ENCODE peak calls at places on chromosomes 3 and 15, in seven cellular contexts. U, Y, K, O, M, E and S are unnamed samples.

GRCh38 chr15:47384316-47384715 is 333.0 kb upstream of the SEMA6D start:
- DNase-seq in K (no peak), O (no peak), Y (no peak), U (no peak), M (no peak), E (no peak), S (no peak)

GRCh38 chr3:160314949-160315348 is 84.1 kb downstream of the IFT80 start:
- DNase-seq in Y (no peak), E (no peak), K (no peak), U (no peak), M (no peak), O (no peak), S (no peak)

GRCh38 chr3:194313642-194314430 is 37.3 kb downstream of the CPN2 start:
- DNase-seq in U (no peak), Y (no peak), M (peak; percentile 90), E (peak; percentile 94), K (no peak), O (no peak), S (peak; percentile 39)

GRCh38 chr3:58463181-58463941 is 28.5 kb upstream of the KCTD6 start:
- DNase-seq in O (no peak), U (peak; percentile 63), E (peak; percentile 82), M (peak; percentile 86), K (peak; percentile 70), Y (peak; percentile 74), S (peak; percentile 78)

GRCh38 chr15:81480645-81481053 is 106.6 kb upstream of the TMC3 start:
- DNase-seq in O (no peak), M (no peak), Y (peak; percentile 46), E (no peak), U (peak; percentile 56), K (peak; percentile 31), S (no peak)

GRCh38 chr3:114411811-114412803 is 118.3 kb downstream of the TIGIT start:
- DNase-seq in U (no peak), Y (no peak), O (no peak), E (no peak), M (no peak), K (peak; percentile 47), S (no peak)

GRCh38 chr15:39251413-39252197 is 329.3 kb upstream of the THBS1 start:
- DNase-seq in U (no peak), K (no peak), Y (no peak), O (no peak), M (no peak), E (no peak), S (no peak)

GRCh38 chr15:31487811-31488436 is 161.3 kb downstream of the KLF13 start:
- DNase-seq in O (no peak), U (no peak), M (no peak), E (no peak), K (no peak), Y (no peak), S (no peak)

GRCh38 chr3:80357761-80358160 is 590.0 kb upstream of the ROBO1 start:
- DNase-seq in Y (no peak), E (no peak), M (no peak), K (no peak), O (no peak), U (no peak), S (no peak)

GRCh38 chr3:165984589-165984988 is 147.4 kb upstream of the BCHE start:
- DNase-seq in M (no peak), U (no peak), O (no peak), K (no peak), E (no peak), Y (no peak), S (no peak)

GRCh38 chr3:184711366-184712247 is at the start of gene MAGEF1:
- DNase-seq in Y (peak; percentile 89), U (peak; percentile 65), K (peak; percentile 79), E (peak; percentile 88), M (no peak), O (peak; percentile 95), S (peak; percentile 85)

GRCh38 chr15:87326274-87326673 is 930.3 kb downstream of the NTRK3 start:
- DNase-seq in M (no peak), U (no peak), K (no peak), Y (no peak), O (no peak), E (no peak), S (no peak)

GRCh38 chr15:66042624-66043023 is 173.3 kb downstream of the RAB11A start:
- DNase-seq in M (no peak), E (no peak), O (no peak), Y (no peak), U (peak; percentile 47), K (no peak), S (no peak)

GRCh38 chr15:56428821-56429458 is 36.0 kb downstream of the MNS1 start:
- DNase-seq in M (no peak), O (no peak), Y (no peak), E (no peak), U (no peak), K (peak; percentile 32), S (no peak)

GRCh38 chr3:149494759-149495580 is 20.5 kb downstream of the TM4SF4 start:
- DNase-seq in E (no peak), M (no peak), Y (no peak), K (no peak), U (no peak), O (no peak), S (no peak)

GRCh38 chr15:29685156-29686078 is 136.9 kb downstream of the TJP1 start:
- DNase-seq in O (peak; percentile 56), M (no peak), U (no peak), E (no peak), K (no peak), Y (no peak), S (no peak)

GRCh38 chr15:40618023-40618422 is 24.0 kb downstream of the KNL1 start:
- DNase-seq in U (no peak), O (no peak), E (no peak), K (no peak), Y (peak; percentile 9), M (no peak), S (no peak)

GRCh38 chr3:126081618-126082333 is 2.1 kb downstream of the SLC41A3 start:
- DNase-seq in Y (no peak), U (no peak), E (no peak), K (peak; percentile 29), M (no peak), O (peak; percentile 69), S (no peak)
- TF ChIP-seq CTCF in Y (no peak), U (no peak), E (no peak), K (peak; percentile 28), M (no peak), O (no peak), S (peak; percentile 25)

GRCh38 chr3:119702530-119703527 is at the start of gene CFAP91:
- DNase-seq in E (peak; percentile 99), U (peak; percentile 96), M (peak; percentile 98), O (peak; percentile 99), K (no peak), Y (no peak), S (peak; percentile 98)
- TF ChIP-seq POLR2AphosphoS5 in E (peak; percentile 74), U (peak; percentile 75), M (no peak), O (no peak), K (no peak), Y (no peak), S (no peak)

GRCh38 chr3:50298836-50299637 is at the start of the genes HYAL3 and NAA80:
- DNase-seq in Y (peak; percentile 100), U (peak; percentile 100), M (peak; percentile 100), O (peak; percentile 98), E (peak; percentile 100), K (no peak), S (peak; percentile 100)
- TF ChIP-seq CTCF in Y (no peak), U (no peak), M (peak; percentile 43), O (peak; percentile 74), E (peak; percentile 34), K (peak; percentile 54), S (peak; percentile 27)

GRCh38 chr3:53149699-53150098 is 11.3 kb upstream of the PRKCD start:
- DNase-seq in E (no peak), M (no peak), U (no peak), K (no peak), Y (no peak), O (no peak), S (no peak)
- TF ChIP-seq POLR2AphosphoS5 in E (no peak), M (no peak), U (no peak), K (no peak), Y (no peak), O (no peak), S (no peak)

DNA sequence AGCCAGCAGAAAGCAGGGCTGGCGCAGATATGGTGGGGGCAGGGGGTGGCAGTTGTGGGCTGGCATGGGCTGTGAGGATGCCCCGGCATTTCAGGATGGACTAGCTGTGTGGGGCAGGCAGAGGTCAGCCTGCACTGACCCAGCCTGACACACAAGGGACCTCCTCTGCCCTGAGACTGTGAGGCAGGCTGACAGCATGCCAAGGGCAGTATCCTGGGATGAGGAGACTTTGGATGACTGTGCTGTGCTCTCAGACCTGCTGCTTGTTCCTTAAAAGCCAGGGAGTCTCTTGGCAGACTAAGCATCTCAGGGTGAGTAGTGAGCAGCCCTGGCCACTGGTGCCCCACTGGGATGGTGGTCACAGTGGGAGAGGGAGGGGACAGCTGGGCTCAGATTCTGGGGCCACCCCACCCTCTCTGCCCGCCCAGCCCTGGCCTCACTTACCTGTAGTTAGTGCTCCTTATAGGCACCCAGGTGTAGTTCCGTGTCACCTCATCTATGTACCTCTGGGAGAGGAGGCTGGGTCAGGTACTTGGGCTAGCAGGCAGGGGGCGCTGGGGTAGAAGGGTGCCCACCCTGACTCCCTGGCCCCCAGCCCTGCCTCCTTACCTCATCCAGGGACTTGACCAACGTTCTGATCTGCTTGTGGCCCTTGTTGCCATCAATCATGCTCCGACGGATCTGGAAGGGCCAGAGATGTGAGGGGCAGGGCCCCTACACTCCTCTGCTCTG is 16.0 kb upstream of the TMEM115 start:
- DNase-seq in O (peak; percentile 56), E (no peak), K (no peak), Y (no peak), M (no peak), U (no peak), S (no peak)
- TF ChIP-seq CTCF in O (no peak), E (no peak), K (peak; percentile 46), Y (no peak), M (no peak), U (no peak), S (no peak)

GRCh38 chr3:71048948-71049347 is 534.6 kb downstream of the FOXP1 start:
- DNase-seq in O (no peak), E (no peak), K (peak; percentile 88), Y (no peak), M (no peak), U (peak; percentile 77), S (peak; percentile 69)

GRCh38 chr3:71047616-71048531 is 535.7 kb downstream of the FOXP1 start:
- DNase-seq in E (no peak), O (no peak), U (no peak), Y (no peak), K (no peak), M (no peak), S (no peak)

GRCh38 chr3:71045212-71045916 is 538.2 kb downstream of the FOXP1 start:
- DNase-seq in M (no peak), E (no peak), O (no peak), U (no peak), K (no peak), Y (no peak), S (no peak)

GRCh38 chr3:71046791-71047190 is 536.7 kb downstream of the FOXP1 start:
- DNase-seq in U (no peak), E (no peak), Y (no peak), K (no peak), O (no peak), M (no peak), S (no peak)

DNA sequence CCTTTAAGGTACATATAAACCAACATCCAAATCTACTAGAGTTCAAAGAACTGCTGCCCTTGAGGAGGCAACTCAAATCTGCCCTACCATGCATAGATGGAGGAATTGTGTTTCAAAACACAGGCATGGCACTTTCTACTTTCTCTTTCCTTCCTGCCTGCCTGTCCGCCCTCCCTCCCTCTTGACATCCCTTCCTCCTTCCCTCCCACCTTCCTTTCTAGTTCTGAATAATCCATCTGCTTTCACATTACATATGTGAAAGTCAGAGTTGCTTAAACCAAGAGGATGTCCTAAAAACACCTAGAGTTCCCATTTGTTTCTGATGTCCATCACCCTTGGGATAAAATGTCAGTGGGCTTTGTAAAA is 537.6 kb downstream of the FOXP1 start:
- DNase-seq in U (no peak), E (no peak), K (no peak), M (no peak), Y (no peak), O (no peak), S (no peak)
- TF ChIP-seq POLR2AphosphoS5 in U (no peak), E (no peak), K (no peak), M (no peak), Y (no peak), O (no peak), S (no peak)